ENCODE peak calls at places on chromosomes 4 and X, in six cellular contexts. H is prostate gland; R is tibial nerve; Y is CD4-positive, alpha-beta memory T cell; V is hepatocyte; M is ovary. E is an unnamed sample. For H3K36me3, the result is how much of the 10 kb centered on the place peaks cover.

GRCh38 chr4:118888666-118889312 is at the start of gene SYNPO2:
- DNase-seq in M (peak), R (peak), H (peak), Y (peak), V (peak), E (peak)

GRCh38 chr4:98602270-98602669 is 56.1 kb downstream of the TSPAN5 start:
- DNase-seq in H (no peak), M (no peak), V (no peak), R (no peak), Y (no peak), E (no peak)

GRCh38 chrX:48715066-48715465 is 18.5 kb downstream of the SUV39H1 start:
- DNase-seq in V (no peak), R (no peak), M (no peak), H (no peak), Y (no peak), E (no peak)

GRCh38 chr4:80197132-80197573 is at the start of gene PRDM8:
- DNase-seq in H (peak), M (no peak), V (no peak), R (no peak), Y (no peak), E (no peak)

GRCh38 chr4:141686929-141687328 is 50.5 kb downstream of the IL15 start:
- DNase-seq in R (peak), H (no peak), V (no peak), M (no peak), Y (no peak), E (peak)

GRCh38 chr4:132332932-132333722 is 816.0 kb upstream of the PCDH10 start:
- DNase-seq in M (no peak), V (peak), R (no peak), H (no peak), Y (no peak), E (no peak)

GRCh38 chr4:82984459-82984858 is 26.2 kb downstream of the LIN54 start:
- DNase-seq in M (no peak), H (no peak), R (no peak), V (no peak), Y (no peak), E (no peak)

GRCh38 chr4:150886597-150886996 is 128.5 kb downstream of the LRBA start:
- DNase-seq in R (no peak), H (no peak), V (no peak), Y (no peak), M (no peak), E (no peak)

GRCh38 chr4:88659061-88659889 is 38.4 kb downstream of the NAP1L5 start:
- DNase-seq in H (peak), Y (peak), M (no peak), V (peak), R (peak), E (peak)

GRCh38 chrX:13376857-13377441 is 57.1 kb upstream of the ATXN3L start:
- DNase-seq in R (peak), V (peak), H (peak), M (no peak), Y (no peak), E (no peak)

GRCh38 chr4:182486895-182487294 is 243.7 kb downstream of the TENM3 start:
- DNase-seq in H (no peak), V (no peak), M (no peak), Y (no peak), R (no peak), E (no peak)

GRCh38 chrX:100648601-100649417 is 4.8 kb downstream of the SRPX2 start:
- DNase-seq in M (peak), V (peak), R (no peak), Y (no peak), H (no peak), E (peak)

GRCh38 chr4:182489607-182490006 is 246.4 kb downstream of the TENM3 start:
- DNase-seq in M (no peak), R (no peak), V (no peak), H (no peak), Y (no peak), E (no peak)

GRCh38 chrX:110414273-110414672 is 55.6 kb downstream of the RTL9 start:
- DNase-seq in Y (no peak), R (no peak), M (no peak), H (no peak), V (no peak), E (no peak)

GRCh38 chrX:111041018-111041462 is 55.0 kb upstream of the PAK3 start:
- DNase-seq in Y (peak), V (peak), H (no peak), M (no peak), R (peak), E (no peak)

GRCh38 chr4:55834086-55834795 is 14.7 kb downstream of the EXOC1L start:
- DNase-seq in H (no peak), Y (no peak), M (no peak), V (no peak), R (no peak), E (no peak)

GRCh38 chr4:168710353-168710946 is 213.6 kb downstream of the PALLD start:
- DNase-seq in R (peak), Y (no peak), V (peak), M (no peak), H (peak), E (peak)

GRCh38 chr4:147482281-147482680 is 1.4 kb downstream of the EDNRA start:
- DNase-seq in Y (no peak), H (no peak), V (no peak), M (no peak), R (no peak), E (no peak)

GRCh38 chr4:38964942-38965775 is 67.0 kb downstream of the TMEM156 start:
- DNase-seq in Y (no peak), H (no peak), R (no peak), M (no peak), V (no peak), E (no peak)

GRCh38 chr4:38313999-38314561 is 349.9 kb upstream of the KLF3 start:
- DNase-seq in Y (no peak), V (peak), M (no peak), H (no peak), R (no peak), E (no peak)

GRCh38 chr4:76067652-76068286 is 6.7 kb upstream of the ART3 start:
- DNase-seq in M (peak), R (peak), H (peak), V (peak), Y (peak), E (peak)

GRCh38 chrX:154968353-154968752 is 54.2 kb downstream of the F8 start:
- DNase-seq in H (no peak), M (no peak), V (no peak), Y (no peak), R (no peak), E (no peak)
- H3K27ac ChIP-seq in H (no peak), M (no peak), V (no peak), Y (no peak), R (no peak), E (no peak)

DNA sequence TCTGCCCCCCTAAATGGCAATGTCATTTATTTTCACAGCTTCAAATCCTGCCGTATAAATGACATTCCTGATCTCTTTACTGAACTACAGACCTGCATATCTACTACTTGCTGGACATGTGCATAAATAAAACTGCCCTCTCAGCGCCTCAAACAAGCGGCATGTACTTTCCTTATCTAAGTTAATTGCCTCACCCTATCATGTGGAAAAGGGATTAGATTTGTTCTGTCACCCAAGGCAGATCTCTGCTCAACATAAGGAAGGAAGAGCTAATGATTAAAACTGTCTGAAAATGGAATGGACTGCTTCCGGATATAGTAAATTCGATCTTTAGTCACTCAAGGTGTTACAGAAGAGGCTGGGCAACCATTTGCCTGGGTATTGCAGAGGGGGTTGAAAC is 37.2 kb downstream of the DLG3 start:
- DNase-seq in R (no peak), Y (no peak), H (no peak), M (no peak), V (peak), E (peak)
- H3K36me3 ChIP-seq in R (under half), Y (under half), H (under half), M (under half), V (under half), E (under half)

DNA sequence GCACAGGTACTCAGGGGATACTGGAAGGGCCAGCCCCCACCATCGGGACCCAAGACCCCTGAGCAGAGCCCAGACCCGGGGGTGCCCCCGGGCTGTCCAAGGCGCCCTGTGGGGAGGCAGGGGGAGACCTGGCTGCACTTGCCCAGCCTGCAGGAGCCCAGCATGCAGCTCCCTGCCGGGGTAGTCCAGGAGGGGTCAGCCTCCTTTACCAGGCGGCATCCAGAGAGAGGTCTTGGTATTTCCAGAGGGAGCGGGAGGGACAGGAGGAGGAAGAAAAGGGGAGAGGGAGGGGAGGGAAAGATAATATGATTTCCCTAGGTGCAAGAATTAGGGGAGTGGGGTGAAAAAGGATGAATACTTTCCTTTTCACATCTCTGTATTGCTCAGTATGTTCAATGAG is 97.5 kb downstream of the ABLIM2 start:
- DNase-seq in H (no peak), M (no peak), Y (no peak), V (no peak), R (no peak), E (no peak)
- H3K27ac ChIP-seq in H (no peak), M (no peak), Y (no peak), V (no peak), R (no peak), E (no peak)

DNA sequence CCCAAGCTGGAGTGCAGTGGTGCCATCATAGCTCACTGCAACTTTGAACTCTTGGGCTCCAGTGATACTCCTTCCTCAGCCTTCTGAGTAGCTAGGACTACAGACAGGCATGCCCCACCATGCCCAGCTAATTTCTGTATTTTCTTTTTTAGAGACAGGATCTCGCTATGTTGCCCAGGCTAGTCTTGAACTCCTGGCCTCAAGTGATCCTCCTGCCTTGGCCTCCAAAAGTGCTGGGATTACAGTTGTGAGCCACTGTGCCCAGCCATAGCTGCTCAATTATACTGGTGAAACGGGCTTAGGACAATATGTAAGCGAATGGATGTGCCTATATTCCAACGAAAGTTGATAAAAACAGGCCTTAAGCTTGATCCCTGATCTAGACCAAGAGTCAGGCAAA is 13.1 kb downstream of the CASP3 start:
- DNase-seq in H (no peak), M (no peak), Y (no peak), R (no peak), V (no peak), E (no peak)
- H3K36me3 ChIP-seq in H (under half), M (under half), Y (under half), R (under half), V (under half), E (under half)

DNA sequence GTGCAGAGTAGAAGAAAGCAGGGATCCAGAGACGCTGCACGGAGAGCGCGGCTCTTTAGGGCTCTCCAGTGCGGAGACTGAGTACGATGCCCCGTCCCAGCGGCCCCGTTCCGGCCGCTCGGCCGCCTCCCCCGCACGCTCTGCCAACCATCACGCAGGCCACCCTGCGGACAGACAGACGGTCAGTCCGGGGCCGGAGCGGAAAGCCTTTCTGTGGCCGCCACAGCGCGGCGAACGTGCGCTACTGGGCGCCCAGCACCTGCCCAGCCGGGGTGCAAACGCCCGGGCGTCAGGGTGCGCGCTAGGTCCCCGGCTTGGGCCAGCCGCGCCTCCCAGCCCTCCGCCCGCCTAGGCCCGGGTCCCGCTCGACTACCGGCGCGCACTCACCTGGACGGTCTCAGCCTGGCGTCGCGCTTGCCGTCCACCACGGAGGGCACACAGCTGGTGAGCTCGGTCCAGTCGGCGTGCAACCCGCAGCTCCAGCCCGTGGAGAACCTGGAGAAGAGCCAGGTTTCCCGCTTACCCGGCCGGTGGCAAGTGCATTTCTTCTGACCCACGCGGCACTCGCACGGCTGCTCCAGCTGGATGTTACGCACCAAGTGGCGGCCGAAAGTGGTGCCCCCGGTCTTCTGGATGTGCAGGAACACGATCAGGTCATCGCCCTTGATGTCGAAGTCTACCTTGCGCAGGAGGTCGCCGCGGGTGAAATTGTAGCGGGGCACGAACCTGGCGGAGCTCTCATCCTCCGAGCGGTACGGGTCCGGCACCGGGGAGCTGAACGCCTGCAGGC is 1.8 kb downstream of the HS6ST2 start:
- DNase-seq in R (no peak), H (no peak), M (peak), Y (no peak), V (peak), E (peak)
- H3K27ac ChIP-seq in R (no peak), H (no peak), M (no peak), Y (no peak), V (no peak), E (no peak)

GRCh38 chr4:66893807-66894206 is 651.5 kb downstream of the CENPC start:
- DNase-seq in V (no peak), H (no peak), R (no peak), Y (no peak), M (no peak), E (no peak)
- H3K36me3 ChIP-seq in V (under half), H (under half), R (under half), Y (under half), M (under half), E (under half)

GRCh38 chrX:108224218-108224617 is 132.6 kb downstream of the ATG4A start:
- DNase-seq in M (peak), R (no peak), Y (no peak), V (no peak), H (no peak), E (no peak)

GRCh38 chrX:108221481-108221880 is 129.9 kb downstream of the ATG4A start:
- DNase-seq in M (no peak), Y (no peak), H (no peak), V (no peak), R (no peak), E (no peak)

GRCh38 chrX:108224727-108225455 is 133.3 kb downstream of the ATG4A start:
- DNase-seq in H (peak), R (no peak), M (peak), Y (no peak), V (peak), E (no peak)

GRCh38 chrX:108225456-108225730 is 133.8 kb downstream of the ATG4A start:
- DNase-seq in Y (no peak), H (no peak), M (no peak), R (no peak), V (no peak), E (no peak)

GRCh38 chrX:108223606-108224005 is 132.0 kb downstream of the ATG4A start:
- DNase-seq in R (no peak), M (peak), V (no peak), H (no peak), Y (no peak), E (no peak)
- H3K27ac ChIP-seq in R (no peak), M (no peak), V (no peak), H (peak), Y (no peak), E (no peak)

GRCh38 chr4:121686265-121686664 is 10.5 kb downstream of the ANXA5 start:
- DNase-seq in V (no peak), H (no peak), M (no peak), Y (no peak), R (no peak), E (no peak)

GRCh38 chr4:121685257-121685656 is 11.5 kb downstream of the ANXA5 start:
- DNase-seq in Y (no peak), M (no peak), H (no peak), R (no peak), V (no peak), E (no peak)

GRCh38 chr4:121688261-121688660 is 8.5 kb downstream of the ANXA5 start:
- DNase-seq in V (no peak), Y (no peak), M (no peak), H (no peak), R (no peak), E (no peak)

GRCh38 chr4:121690001-121690400 is 6.8 kb downstream of the ANXA5 start:
- DNase-seq in R (no peak), V (no peak), H (no peak), M (no peak), Y (no peak), E (no peak)

DNA sequence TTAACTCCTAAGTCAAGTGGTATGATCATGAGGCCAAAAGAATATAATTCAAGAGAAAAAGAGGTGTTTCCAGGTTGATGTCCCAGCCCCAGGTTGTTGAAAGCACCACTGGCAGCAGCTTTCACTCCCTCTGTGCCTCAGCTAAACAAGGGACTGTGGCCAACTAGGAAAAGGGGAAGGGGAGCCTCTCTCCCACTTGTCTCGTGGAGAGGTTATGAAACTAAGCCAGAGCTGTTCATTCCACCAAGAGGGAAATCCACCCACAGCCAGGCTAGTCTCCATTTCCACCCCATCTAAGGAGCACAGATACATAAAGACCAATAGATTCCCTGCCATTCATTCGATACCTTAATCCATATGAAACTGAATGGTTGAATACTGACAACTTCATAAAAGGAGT is 8.1 kb downstream of the ANXA5 start:
- DNase-seq in Y (no peak), R (no peak), M (no peak), V (no peak), H (no peak), E (no peak)
- H3K36me3 ChIP-seq in Y (under half), R (under half), M (under half), V (under half), H (under half), E (under half)

DNA sequence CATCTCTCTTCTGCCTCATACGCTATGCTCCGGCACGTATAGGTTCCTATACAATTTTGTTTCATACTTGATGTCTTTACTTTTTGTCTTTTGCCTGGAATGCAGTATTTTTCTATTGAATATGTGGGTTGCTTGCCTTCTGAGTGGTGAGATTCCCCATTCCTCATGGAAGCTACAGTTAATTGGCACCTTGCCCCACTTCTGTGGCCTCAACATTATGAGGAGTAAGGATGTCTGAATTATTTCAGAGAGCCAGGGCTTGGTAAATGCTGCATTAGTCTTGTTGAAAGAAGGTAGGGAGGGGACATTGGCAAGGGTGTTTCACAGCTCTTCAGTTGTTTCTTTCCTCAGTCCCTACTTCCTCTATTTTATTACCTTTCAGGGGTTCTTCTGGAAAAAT is 23.0 kb downstream of the CDKL5 start:
- DNase-seq in R (no peak), M (no peak), H (no peak), V (no peak), Y (no peak), E (no peak)
- H3K27ac ChIP-seq in R (no peak), M (no peak), H (no peak), V (no peak), Y (no peak), E (no peak)

GRCh38 chrX:134423606-134424005 is 36.4 kb upstream of the HPRT1 start:
- DNase-seq in H (no peak), V (no peak), R (no peak), Y (no peak), M (no peak), E (no peak)
- H3K36me3 ChIP-seq in H (under half), V (under half), R (under half), Y (under half), M (under half), E (under half)